ENCODE peak calls at places on chromosome 7, in four cellular contexts. Z is BE2C, T is ovary, U is cardiac muscle cell. V is an unnamed sample.

GRCh38 chr7:78020131-78020873 is 221.7 kb downstream of the PHTF2 start:
- DNase-seq in Z (peak), T (peak), U (peak), V (no peak)

GRCh38 chr7:26159243-26159642 is 7.2 kb downstream of the NFE2L3 start:
- DNase-seq in U (no peak), Z (no peak), T (no peak), V (no peak)

GRCh38 chr7:869348-869747 is 7.0 kb upstream of the GET4 start:
- DNase-seq in T (no peak), U (no peak), Z (no peak), V (no peak)

GRCh38 chr7:96388620-96389383 is 66.9 kb upstream of the SLC25A13 start:
- DNase-seq in T (peak), U (no peak), Z (no peak), V (no peak)

GRCh38 chr7:108211382-108212201 is 81.4 kb upstream of the LAMB4 start:
- DNase-seq in Z (peak), U (no peak), T (no peak), V (no peak)

GRCh38 chr7:85175217-85175616 is 11.6 kb downstream of the SEMA3D start:
- DNase-seq in Z (no peak), T (no peak), U (no peak), V (no peak)

GRCh38 chr7:15199482-15199881 is 296.9 kb upstream of the DGKB start:
- DNase-seq in Z (no peak), U (no peak), T (no peak), V (no peak)

GRCh38 chr7:22387583-22387982 is 30.6 kb upstream of the RAPGEF5 start:
- DNase-seq in Z (no peak), T (no peak), U (no peak), V (no peak)

GRCh38 chr7:94100723-94101345 is 96.7 kb upstream of the BET1 start:
- DNase-seq in Z (no peak), T (no peak), U (no peak), V (no peak)

GRCh38 chr7:47195641-47196040 is 386.3 kb downstream of the TNS3 start:
- DNase-seq in T (no peak), U (no peak), Z (no peak), V (no peak)

GRCh38 chr7:2009541-2010001 is 223.2 kb downstream of the MAD1L1 start:
- DNase-seq in Z (peak), U (no peak), T (no peak), V (no peak)

GRCh38 chr7:116261904-116262303 is 51.6 kb downstream of the TES start:
- DNase-seq in Z (no peak), T (no peak), U (no peak), V (no peak)

GRCh38 chr7:34748244-34749039 is 90.4 kb downstream of the NPSR1 start:
- DNase-seq in U (no peak), Z (peak), T (peak), V (peak)

GRCh38 chr7:88429382-88429781 is 122.7 kb upstream of the STEAP4 start:
- DNase-seq in Z (no peak), U (no peak), T (no peak), V (no peak)

GRCh38 chr7:618539-619355 is 99.1 kb upstream of the PDGFA start:
- DNase-seq in T (no peak), U (no peak), Z (no peak), V (no peak)

GRCh38 chr7:78770422-78771410 is 682.8 kb downstream of the MAGI2 start:
- DNase-seq in T (no peak), U (peak), Z (no peak), V (no peak)

GRCh38 chr7:43077732-43078391 is 34.6 kb upstream of the HECW1 start:
- DNase-seq in Z (peak), T (no peak), U (peak), V (no peak)

GRCh38 chr7:50641442-50642405 is 76.5 kb upstream of the DDC start:
- DNase-seq in U (peak), T (peak), Z (no peak), V (no peak)

GRCh38 chr7:122550545-122550944 is 148.4 kb downstream of the RNF133 start:
- DNase-seq in Z (no peak), T (no peak), U (no peak), V (no peak)

GRCh38 chr7:75994388-75995051 is at the start of gene TMEM120A:
- DNase-seq in Z (peak), U (peak), T (peak), V (peak)

GRCh38 chr7:90728568-90728967 is 132.4 kb downstream of the CDK14 start:
- DNase-seq in T (no peak), Z (no peak), U (no peak), V (no peak)

GRCh38 chr7:139990142-139990535 is 72.6 kb downstream of the PARP12 start:
- DNase-seq in Z (no peak), U (no peak), T (no peak), V (no peak)

GRCh38 chr7:74104702-74105101 is 21.1 kb downstream of the LIMK1 start:
- DNase-seq in U (no peak), Z (no peak), T (no peak), V (peak)

GRCh38 chr7:122397381-122397780 is 92.8 kb upstream of the FEZF1 start:
- DNase-seq in Z (no peak), U (peak), T (no peak), V (no peak)

GRCh38 chr7:103065666-103066065 is 8.9 kb downstream of the FBXL13 start:
- DNase-seq in Z (peak), T (peak), U (peak), V (no peak)

GRCh38 chr7:126163647-126164046 is 1089.1 kb downstream of the GRM8 start:
- DNase-seq in Z (no peak), T (no peak), U (no peak), V (no peak)

GRCh38 chr7:116692599-116693308 is 20.8 kb downstream of the MET start:
- DNase-seq in U (no peak), T (no peak), Z (no peak), V (no peak)

GRCh38 chr7:52154382-52154781 is 837.8 kb upstream of the COBL start:
- DNase-seq in U (no peak), T (no peak), Z (no peak), V (no peak)

GRCh38 chr7:116953727-116954442 is 584 bp downstream of the ST7 start:
- DNase-seq in U (peak), Z (peak), T (peak), V (peak)

GRCh38 chr7:45653209-45653907 is 79.2 kb downstream of the ADCY1 start:
- DNase-seq in Z (no peak), T (no peak), U (no peak), V (no peak)

GRCh38 chr7:7201583-7202374 is 19.4 kb downstream of the C1GALT1 start:
- DNase-seq in Z (peak), T (no peak), U (no peak), V (peak)

DNA sequence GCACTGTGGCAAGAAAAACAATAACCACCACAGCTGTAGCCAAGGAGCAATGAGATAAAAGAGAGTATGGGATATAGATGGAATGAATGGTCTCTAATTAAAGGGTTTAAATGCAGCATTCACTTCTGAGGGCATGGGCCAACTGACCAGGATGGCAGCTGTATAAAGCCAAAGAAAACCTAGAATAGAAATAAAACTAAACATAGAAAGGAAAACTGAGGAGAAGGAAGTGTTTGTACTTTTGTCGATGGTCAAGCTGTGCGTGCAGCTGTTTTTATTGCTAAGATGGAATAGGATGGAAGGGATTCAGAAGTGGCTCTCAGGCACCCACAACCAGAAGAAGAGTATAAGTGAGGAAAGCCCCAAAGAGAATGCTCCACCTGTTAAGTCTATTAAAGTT is 37.9 kb downstream of the ZC3HC1 start:
- DNase-seq in T (no peak), Z (no peak), U (no peak), V (no peak)
- H3K4me3 ChIP-seq in T (no peak), Z (no peak), U (no peak), V (no peak)

DNA sequence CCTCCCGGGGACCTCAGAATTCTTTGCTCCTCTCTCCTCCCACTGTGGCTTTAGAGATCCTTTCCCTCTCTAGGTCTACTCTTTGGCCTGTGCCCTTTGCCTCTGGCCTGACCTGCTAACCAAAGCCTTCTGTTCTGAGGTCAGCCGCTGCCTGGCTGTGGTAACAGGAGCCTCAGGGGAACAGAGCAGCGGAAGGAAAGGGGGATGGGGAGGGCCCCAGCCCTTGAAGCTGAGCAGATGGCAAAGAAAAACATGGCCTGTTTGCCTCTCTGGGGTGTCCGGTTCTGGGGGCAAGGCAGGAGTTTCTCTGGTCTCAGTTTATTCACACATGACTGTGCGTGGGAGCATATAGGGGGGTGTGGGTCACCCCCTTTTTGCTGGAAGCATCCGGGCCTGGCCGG is 28.2 kb downstream of the COL26A1 start:
- DNase-seq in U (peak), T (peak), Z (peak), V (no peak)
- TF ChIP-seq CTCF in U (no peak), T (no peak), Z (no peak), V (no peak)

GRCh38 chr7:87354749-87355148 is 9.3 kb downstream of the CROT start:
- DNase-seq in T (no peak), Z (no peak), U (no peak), V (no peak)
- H3K4me3 ChIP-seq in T (no peak), Z (no peak), U (no peak), V (no peak)

GRCh38 chr7:155806096-155806871 is 6.0 kb downstream of the SHH start:
- DNase-seq in T (no peak), Z (no peak), U (no peak), V (no peak)

GRCh38 chr7:155803418-155804376 is 8.6 kb downstream of the SHH start:
- DNase-seq in Z (no peak), U (no peak), T (no peak), V (no peak)

GRCh38 chr7:155805826-155806095 is 6.5 kb downstream of the SHH start:
- DNase-seq in Z (no peak), U (no peak), T (no peak), V (no peak)

GRCh38 chr7:155804431-155804831 is 7.8 kb downstream of the SHH start:
- DNase-seq in T (no peak), U (no peak), Z (no peak), V (no peak)

DNA sequence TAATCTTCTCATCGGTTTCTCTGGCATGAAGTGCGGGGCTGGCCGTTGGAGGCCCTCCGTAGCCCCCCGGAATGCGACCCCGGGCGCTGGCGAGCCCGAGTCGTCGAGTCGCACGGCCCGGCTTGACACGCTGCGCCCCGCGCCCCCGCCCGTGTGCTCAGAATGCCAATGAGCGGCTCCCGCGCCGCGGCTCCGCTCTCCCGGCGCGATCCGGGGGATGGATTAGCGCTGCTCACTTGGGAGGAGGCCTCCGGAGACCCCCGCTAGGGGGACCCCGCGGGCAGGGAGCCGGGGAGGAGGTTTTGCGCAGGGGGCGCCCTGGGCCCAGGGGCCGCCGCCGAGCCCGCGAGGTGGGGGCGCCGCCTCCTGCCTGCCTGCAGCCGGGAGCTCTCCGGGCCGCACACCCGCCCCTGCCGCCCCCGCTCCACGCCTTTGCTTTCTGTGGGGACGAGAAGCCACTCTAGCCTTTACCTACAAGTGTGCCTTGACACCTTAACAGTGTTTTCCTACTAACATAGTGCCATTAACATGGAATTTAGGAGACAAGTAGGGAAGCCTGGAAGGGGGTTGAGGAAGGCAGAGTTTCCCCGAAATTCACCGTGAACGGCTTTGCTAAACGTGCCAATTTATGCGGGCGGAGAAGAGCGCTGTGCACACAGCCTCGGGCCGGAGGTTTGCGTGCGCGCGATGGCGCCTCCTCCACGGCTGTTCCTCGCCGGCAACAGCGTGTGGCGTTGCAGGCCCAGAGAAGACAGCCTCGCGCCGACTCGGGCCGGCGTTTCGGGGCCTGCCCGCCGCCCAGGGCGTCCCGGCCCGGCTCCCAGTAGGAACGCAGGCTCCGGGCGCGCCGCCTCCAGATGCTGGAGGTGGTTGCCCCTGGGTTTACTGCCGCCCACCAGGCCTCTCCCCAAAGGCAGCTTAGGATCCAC is 7.1 kb downstream of the SHH start:
- DNase-seq in U (peak), Z (peak), T (no peak), V (no peak)
- TF ChIP-seq CTCF in U (peak), Z (peak), T (no peak), V (peak)